ENCODE peak calls at places on chromosomes 4 and X, in nine cellular contexts. Z is Calu3, T is heart left ventricle, R is progenitor cell of endocrine pancreas, X is MCF 10A, E is lung, B is epithelial cell of esophagus, I is neural progenitor cell, Y is fibroblast of mammary gland. N is an unnamed sample.
A peak's percentile ranks its signal among the peaks of the same experiment; 100 is the strongest.

GRCh38 chr4:140061883-140062282 is 92.1 kb downstream of the MAML3 start:
- DNase-seq in T (no peak), E (no peak), B (no peak), R (no peak), Z (no peak), X (no peak), I (no peak), Y (no peak), N (no peak)

GRCh38 chr4:100483796-100484195 is 34.0 kb downstream of the EMCN start:
- DNase-seq in B (no peak), R (no peak), Y (no peak), E (no peak), I (no peak), Z (no peak), X (no peak), T (no peak), N (no peak)

GRCh38 chr4:152148057-152148456 is 387.2 kb upstream of the GATB start:
- DNase-seq in T (no peak), Y (no peak), E (no peak), I (no peak), X (no peak), B (no peak), Z (no peak), R (no peak), N (no peak)

GRCh38 chr4:56289934-56290333 is 97.4 kb downstream of the AASDH start:
- DNase-seq in I (no peak), Y (no peak), X (no peak), R (no peak), Z (peak; percentile 5), B (no peak), E (no peak), T (no peak), N (no peak)

GRCh38 chr4:32087211-32087610 is 1367.0 kb downstream of the PCDH7 start:
- DNase-seq in X (no peak), Y (no peak), Z (no peak), B (no peak), I (no peak), T (no peak), E (no peak), R (no peak), N (no peak)

GRCh38 chrX:44828008-44828605 is 15.7 kb upstream of the DUSP21 start:
- DNase-seq in B (peak; percentile 85), E (no peak), Z (no peak), T (no peak), R (no peak), I (no peak), Y (peak; percentile 95), X (peak; percentile 90), N (no peak)

GRCh38 chr4:156346959-156347385 is 393.3 kb upstream of the CTSO start:
- DNase-seq in Y (no peak), T (no peak), E (no peak), Z (no peak), R (no peak), I (peak; percentile 10), X (peak; percentile 12), B (no peak), N (no peak)

GRCh38 chr4:102342404-102343074 is 2.7 kb downstream of the SLC39A8 start:
- DNase-seq in R (no peak), I (no peak), B (no peak), Z (no peak), Y (no peak), E (no peak), T (no peak), X (no peak), N (no peak)

GRCh38 chr4:170247585-170247984 is 157.8 kb upstream of the AADAT start:
- DNase-seq in B (no peak), Y (no peak), R (no peak), I (no peak), E (no peak), T (no peak), Z (no peak), X (no peak), N (no peak)

GRCh38 chr4:41990029-41990382 is 324 bp upstream of the SLC30A9 start:
- DNase-seq in T (no peak), R (no peak), B (no peak), Y (no peak), I (no peak), E (no peak), X (no peak), Z (no peak), N (no peak)

GRCh38 chr4:77881460-77882295 is 19.0 kb downstream of the MRPL1 start:
- DNase-seq in E (no peak), B (peak; percentile 72), X (peak; percentile 48), Y (peak; percentile 71), R (no peak), I (no peak), Z (no peak), T (no peak), N (no peak)

GRCh38 chr4:159145318-159146006 is 42.6 kb downstream of the RAPGEF2 start:
- DNase-seq in E (no peak), I (no peak), R (no peak), B (no peak), T (no peak), X (no peak), Z (no peak), Y (no peak), N (no peak)

GRCh38 chrX:131910565-131910964 is 112.5 kb upstream of the STK26 start:
- DNase-seq in T (no peak), B (no peak), Y (no peak), I (no peak), E (no peak), X (no peak), R (no peak), Z (no peak), N (no peak)

GRCh38 chr4:183984561-183984960 is 79.5 kb downstream of the STOX2 start:
- DNase-seq in T (peak; percentile 80), Y (no peak), R (no peak), I (no peak), Z (no peak), E (no peak), X (no peak), B (no peak), N (no peak)

GRCh38 chr4:159881158-159881557 is 778.3 kb downstream of the RAPGEF2 start:
- DNase-seq in T (no peak), E (no peak), I (no peak), Y (no peak), R (no peak), Z (no peak), B (no peak), X (no peak), N (no peak)

GRCh38 chr4:72767903-72768817 is 199.1 kb upstream of the ADAMTS3 start:
- DNase-seq in Z (no peak), B (peak; percentile 39), E (no peak), I (no peak), R (no peak), T (no peak), X (peak; percentile 74), Y (peak; percentile 83), N (no peak)

GRCh38 chr4:53840643-53841042 is 223.8 kb downstream of the CHIC2 start:
- DNase-seq in T (no peak), Y (peak; percentile 66), X (peak; percentile 51), R (no peak), I (no peak), E (no peak), Z (no peak), B (peak; percentile 71), N (no peak)

GRCh38 chr4:88985088-88985779 is 71.8 kb downstream of the FAM13A start:
- DNase-seq in B (peak; percentile 46), X (peak; percentile 93), R (no peak), Z (no peak), Y (peak; percentile 95), E (no peak), T (no peak), I (no peak), N (peak; percentile 32)

GRCh38 chrX:103674531-103675454 is 11.7 kb downstream of the MORF4L2 start:
- DNase-seq in B (no peak), X (no peak), E (no peak), T (no peak), Y (no peak), Z (no peak), R (no peak), I (peak; percentile 49), N (no peak)
- TF ChIP-seq CTCF in B (no peak), X (no peak), E (no peak), T (no peak), Y (no peak), Z (no peak), R (no peak), I (peak; percentile 19), N (no peak)

DNA sequence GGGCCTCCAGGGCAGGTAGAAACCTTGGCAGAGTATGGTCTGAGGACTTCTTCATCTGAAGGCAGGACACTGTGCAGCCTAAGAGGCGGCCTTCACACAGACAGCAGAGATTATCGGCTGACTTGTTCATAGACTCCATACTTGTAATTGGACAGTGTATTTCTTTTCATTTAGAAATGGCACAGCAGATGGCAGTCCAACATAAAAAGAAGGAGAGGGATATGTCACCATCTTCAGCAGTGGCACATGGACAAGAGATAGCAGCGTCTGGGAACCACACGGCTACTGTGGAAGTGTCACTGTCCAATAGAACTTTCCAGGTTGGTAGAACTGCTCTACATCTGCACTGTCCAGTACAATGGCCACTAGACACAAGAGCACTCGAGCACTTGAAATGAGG is 21.7 kb upstream of the GEMIN8 start:
- DNase-seq in X (no peak), E (no peak), B (no peak), R (no peak), Y (peak; percentile 14), I (no peak), Z (no peak), T (no peak), N (no peak)
- TF ChIP-seq CTCF in X (no peak), E (no peak), B (no peak), R (no peak), Y (no peak), I (no peak), Z (no peak), T (no peak), N (no peak)

GRCh38 chr4:127846765-127847164 is 33.9 kb upstream of the PLK4 start:
- DNase-seq in R (no peak), I (no peak), B (no peak), Y (no peak), T (no peak), X (no peak), E (no peak), Z (no peak), N (no peak)

GRCh38 chr4:127849505-127850234 is 31.0 kb upstream of the PLK4 start:
- DNase-seq in Y (peak; percentile 4), X (no peak), T (no peak), I (no peak), Z (no peak), E (no peak), B (no peak), R (no peak), N (no peak)

GRCh38 chr4:127843704-127844604 is 36.7 kb upstream of the PLK4 start:
- DNase-seq in I (no peak), E (no peak), Z (no peak), B (no peak), X (no peak), R (no peak), T (no peak), Y (no peak), N (no peak)

GRCh38 chr4:127846061-127846460 is 34.6 kb upstream of the PLK4 start:
- DNase-seq in B (no peak), E (no peak), T (no peak), Z (no peak), I (no peak), R (no peak), X (no peak), Y (no peak), N (no peak)

GRCh38 chr4:127844605-127845116 is 36.0 kb upstream of the PLK4 start:
- DNase-seq in R (no peak), Y (peak; percentile 5), T (no peak), Z (no peak), B (peak; percentile 37), I (no peak), E (no peak), X (peak; percentile 36), N (no peak)
- TF ChIP-seq CTCF in R (no peak), Y (no peak), T (no peak), Z (no peak), B (no peak), I (no peak), E (no peak), X (no peak), N (no peak)

GRCh38 chrX:38175140-38175539 is 45.5 kb downstream of the SRPX start:
- DNase-seq in T (no peak), Y (no peak), R (peak; percentile 18), E (no peak), B (peak; percentile 60), Z (peak; percentile 56), I (peak; percentile 69), X (peak; percentile 62), N (no peak)
- TF ChIP-seq CTCF in T (no peak), Y (peak; percentile 19), R (peak; percentile 71), E (peak; percentile 5), B (peak; percentile 70), Z (peak; percentile 39), I (peak; percentile 67), X (peak; percentile 82), N (no peak)